ENCODE peak calls at places on chromosomes 4 and X, in seven cellular contexts. I is AG09309, P is heart right ventricle, V is ovary, R is lung, Q is pancreas, X is tibial artery. W is an unnamed sample.

GRCh38 chr4:7546152-7546808 is 111.5 kb upstream of the PSAPL1 start:
- DNase-seq in I (no peak), P (no peak), V (no peak), R (no peak), Q (no peak), X (no peak), W (no peak)

GRCh38 chr4:47209833-47210232 is 178.5 kb downstream of the GABRB1 start:
- DNase-seq in I (peak; percentile 34), P (no peak), V (no peak), R (no peak), Q (no peak), X (no peak), W (no peak)

GRCh38 chr4:183666088-183666487 is 7.0 kb downstream of the TRAPPC11 start:
- DNase-seq in I (no peak), P (no peak), V (no peak), R (peak; percentile 31), Q (no peak), X (no peak), W (no peak)

GRCh38 chr4:159434496-159435241 is 331.8 kb downstream of the RAPGEF2 start:
- DNase-seq in I (peak; percentile 16), P (no peak), V (no peak), R (no peak), Q (no peak), X (no peak), W (no peak)

GRCh38 chr4:55851885-55852284 is 1.6 kb upstream of the EXOC1 start:
- DNase-seq in I (no peak), P (no peak), V (no peak), R (no peak), Q (no peak), X (no peak), W (no peak)

GRCh38 chrX:24396236-24396929 is 35.9 kb downstream of the SUPT20HL1 start:
- DNase-seq in I (peak; percentile 55), P (no peak), V (no peak), R (no peak), Q (no peak), X (peak; percentile 23), W (no peak)

GRCh38 chr4:44725166-44725565 is 1.2 kb downstream of the GNPDA2 start:
- DNase-seq in I (no peak), P (no peak), V (no peak), R (no peak), Q (no peak), X (no peak), W (no peak)

GRCh38 chr4:40183615-40184411 is 13.0 kb upstream of the RHOH start:
- DNase-seq in I (no peak), P (no peak), V (no peak), R (no peak), Q (no peak), X (no peak), W (no peak)

GRCh38 chr4:107559653-107560052 is 160.4 kb downstream of the PAPSS1 start:
- DNase-seq in I (no peak), P (no peak), V (no peak), R (no peak), Q (no peak), X (no peak), W (no peak)

GRCh38 chr4:187204389-187204920 is 480.8 kb upstream of the FAT1 start:
- DNase-seq in I (no peak), P (no peak), V (no peak), R (peak; percentile 41), Q (no peak), X (no peak), W (no peak)

GRCh38 chr4:184769285-184769825 is 35.5 kb upstream of the CENPU start:
- DNase-seq in I (no peak), P (no peak), V (no peak), R (no peak), Q (no peak), X (no peak), W (no peak)

GRCh38 chr4:27248829-27249228 is 388.2 kb downstream of the STIM2 start:
- DNase-seq in I (peak; percentile 86), P (no peak), V (no peak), R (no peak), Q (no peak), X (no peak), W (no peak)

GRCh38 chrX:72269671-72270251 is 7.3 kb downstream of the RPS4X start:
- DNase-seq in I (peak; percentile 23), P (peak; percentile 4), V (no peak), R (no peak), Q (no peak), X (no peak), W (no peak)

GRCh38 chrX:96611619-96612362 is 72.9 kb upstream of the DIAPH2 start:
- DNase-seq in I (peak; percentile 13), P (no peak), V (no peak), R (no peak), Q (no peak), X (no peak), W (no peak)

GRCh38 chrX:96435636-96436035 is 249.0 kb upstream of the DIAPH2 start:
- DNase-seq in I (no peak), P (no peak), V (no peak), R (no peak), Q (no peak), X (no peak), W (no peak)

GRCh38 chr4:157291071-157291470 is 70.5 kb downstream of the GRIA2 start:
- DNase-seq in I (no peak), P (no peak), V (no peak), R (no peak), Q (no peak), X (no peak), W (no peak)

GRCh38 chr4:15132739-15133138 is 130.5 kb downstream of the CPEB2 start:
- DNase-seq in I (no peak), P (no peak), V (no peak), R (no peak), Q (no peak), X (no peak), W (no peak)

GRCh38 chrX:68307767-68308166 is 125.5 kb downstream of the OPHN1 start:
- DNase-seq in I (peak; percentile 66), P (no peak), V (no peak), R (no peak), Q (no peak), X (no peak), W (no peak)

GRCh38 chr4:155761916-155762315 is 3.1 kb downstream of the GUCY1B1 start:
- DNase-seq in I (no peak), P (no peak), V (no peak), R (no peak), Q (no peak), X (no peak), W (no peak)

GRCh38 chr4:124948976-124949597 is 236.6 kb upstream of the ANKRD50 start:
- DNase-seq in I (no peak), P (no peak), V (no peak), R (no peak), Q (no peak), X (no peak), W (no peak)

GRCh38 chrX:137352101-137352660 is 213.7 kb upstream of the ZIC3 start:
- DNase-seq in I (no peak), P (no peak), V (no peak), R (no peak), Q (no peak), X (no peak), W (no peak)

GRCh38 chrX:137353404-137353803 is 212.5 kb upstream of the ZIC3 start:
- DNase-seq in I (no peak), P (no peak), V (no peak), R (no peak), Q (no peak), X (no peak), W (no peak)

DNA sequence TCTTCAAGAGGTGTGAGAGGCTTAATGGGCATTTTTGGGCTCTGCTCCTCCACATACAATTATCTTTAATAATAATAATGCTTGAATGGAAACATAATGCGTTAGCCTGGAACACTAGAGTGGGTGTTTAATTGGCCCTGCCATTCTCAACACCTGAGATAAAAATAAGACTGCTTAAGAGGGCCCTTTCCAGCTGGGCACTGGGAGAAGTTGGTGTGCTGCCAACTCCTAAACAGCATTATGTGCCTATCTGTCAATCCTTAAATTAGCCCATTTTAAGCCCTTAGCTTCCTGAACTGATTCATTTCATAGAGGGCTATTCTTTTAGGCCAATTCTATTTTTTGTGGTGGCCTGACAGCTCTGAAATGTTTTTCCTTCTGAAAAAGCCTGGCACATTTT is 211.1 kb upstream of the ZIC3 start:
- DNase-seq in I (no peak), P (no peak), V (no peak), R (no peak), Q (no peak), X (no peak), W (no peak)
- TF ChIP-seq CTCF in I (no peak), P (no peak), V (no peak), R (no peak), Q (no peak), X (no peak), W (no peak)

GRCh38 chr4:163372035-163372434 is 28.3 kb downstream of the NPY5R start:
- DNase-seq in I (no peak), P (no peak), V (no peak), R (no peak), Q (no peak), X (no peak), W (no peak)
- TF ChIP-seq CTCF in I (no peak), P (no peak), V (no peak), R (no peak), Q (no peak), X (no peak), W (no peak)

DNA sequence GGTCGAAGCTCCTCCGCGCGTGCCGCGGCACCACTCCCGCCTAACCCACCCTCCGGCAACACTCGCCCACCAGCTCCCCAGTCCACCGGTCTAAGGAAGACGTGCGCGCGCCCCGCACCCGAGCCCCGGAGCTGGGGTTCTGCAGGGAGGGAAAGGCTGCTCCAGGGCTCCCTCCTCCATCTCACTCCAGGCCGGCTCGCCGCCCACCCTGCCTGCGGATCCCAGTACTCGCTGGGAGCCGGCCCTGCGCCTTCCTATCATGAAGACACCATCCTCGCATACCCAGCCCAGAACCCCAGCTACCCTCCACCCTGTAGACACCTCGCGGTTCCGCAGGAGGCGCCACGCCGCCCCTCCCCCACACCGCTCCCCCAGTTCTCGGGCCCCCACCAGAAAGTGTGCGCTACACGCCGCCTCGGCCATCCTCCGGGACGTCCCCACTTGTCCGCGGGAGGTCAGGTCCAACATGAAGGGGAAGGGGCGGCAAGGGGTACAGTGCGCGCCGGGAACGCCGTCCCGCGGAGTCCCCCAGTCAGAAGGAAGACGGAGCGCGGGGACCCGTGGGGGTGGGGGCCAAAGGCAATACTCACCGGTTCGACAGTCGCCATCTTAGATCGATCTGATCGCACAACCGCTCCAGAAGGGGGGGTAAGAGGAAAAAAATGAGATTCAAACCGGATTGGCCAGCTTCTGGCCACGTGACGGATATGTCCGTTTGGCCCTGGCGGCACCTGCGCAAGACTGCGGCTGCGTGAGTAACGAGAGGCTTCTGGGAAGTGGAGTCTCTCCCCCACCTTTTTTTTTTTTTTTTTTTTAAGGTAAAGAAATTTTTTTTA is at the start of gene EIF4E:
- DNase-seq in I (peak; percentile 97), P (peak; percentile 98), V (peak; percentile 97), R (peak; percentile 98), Q (peak; percentile 91), X (peak; percentile 97), W (peak; percentile 94)
- TF ChIP-seq CTCF in I (peak; percentile 12), P (no peak), V (peak; percentile 26), R (no peak), Q (no peak), X (no peak), W (peak; percentile 32)

GRCh38 chrX:145549476-145549875 is 268.2 kb upstream of the SLITRK2 start:
- DNase-seq in I (no peak), P (no peak), V (no peak), R (no peak), Q (no peak), X (no peak), W (no peak)

DNA sequence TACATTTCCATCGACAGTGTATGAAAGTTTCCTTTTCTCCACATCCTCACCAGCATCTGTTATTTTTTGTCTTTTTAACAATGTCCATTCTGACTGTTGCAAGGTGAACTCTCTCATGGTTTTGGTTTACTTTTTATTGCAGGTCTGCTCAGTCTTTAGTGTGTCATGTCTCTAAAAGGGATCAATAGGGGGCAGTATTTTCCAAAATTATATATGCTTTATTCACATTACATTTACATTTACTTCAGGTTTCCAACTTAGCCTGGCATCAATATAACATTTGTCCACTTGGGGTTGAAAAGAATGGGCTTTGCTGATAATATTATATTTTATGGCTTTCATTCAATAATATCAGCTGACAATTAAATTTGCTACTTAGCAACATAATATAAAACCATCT is 265.0 kb upstream of the SLITRK2 start:
- DNase-seq in I (no peak), P (no peak), V (no peak), R (no peak), Q (no peak), X (no peak), W (no peak)
- TF ChIP-seq CTCF in I (no peak), P (no peak), V (no peak), R (no peak), Q (no peak), X (no peak), W (no peak)

W was measured in tibial nerve.